ENCODE peak calls at places on chromosomes 3 and 15, in nine cellular contexts. J is GM23338, A is SK-N-SH, E is breast epithelium, K is transverse colon, F is endothelial cell of umbilical vein, M is GM12892, Q is HCT116, O is HL-60. D is an unnamed sample.

GRCh38 chr3:124032351-124032880 is 40.5 kb upstream of the ROPN1 start:
- DNase-seq in J (peak), A (peak), E (peak), K (peak), F (no peak), M (no peak), Q (no peak), O (no peak), D (no peak)

GRCh38 chr3:98343647-98344507 is 9.8 kb upstream of the OR5K4 start:
- DNase-seq in J (peak), A (peak), E (no peak), K (peak), F (peak), M (no peak), Q (peak), O (peak), D (no peak)

GRCh38 chr3:16548721-16549120 is 35.2 kb upstream of the RFTN1 start:
- DNase-seq in J (no peak), A (no peak), E (no peak), K (no peak), F (no peak), M (no peak), Q (no peak), O (no peak), D (no peak)

GRCh38 chr3:4614070-4614469 is 120.9 kb downstream of the ITPR1 start:
- DNase-seq in J (no peak), A (no peak), E (no peak), K (no peak), F (no peak), M (no peak), Q (no peak), O (no peak), D (no peak)

GRCh38 chr15:65796610-65797012 is 4.5 kb upstream of the DENND4A start:
- DNase-seq in J (no peak), A (no peak), E (no peak), K (no peak), F (peak), M (no peak), Q (no peak), O (no peak), D (no peak)

GRCh38 chr3:19474169-19474568 is 325.9 kb downstream of the KCNH8 start:
- DNase-seq in J (peak), A (no peak), E (no peak), K (no peak), F (no peak), M (no peak), Q (no peak), O (no peak), D (no peak)

GRCh38 chr3:120587326-120587840 is 8.8 kb upstream of the NDUFB4 start:
- DNase-seq in J (no peak), A (no peak), E (no peak), K (no peak), F (no peak), M (no peak), Q (no peak), O (no peak), D (no peak)

GRCh38 chr3:148833223-148833622 is 5.6 kb downstream of the CPB1 start:
- DNase-seq in J (no peak), A (no peak), E (no peak), K (no peak), F (no peak), M (no peak), Q (no peak), O (no peak), D (no peak)

GRCh38 chr3:148955544-148956346 is 35.6 kb upstream of the GYG1 start:
- DNase-seq in J (peak), A (peak), E (peak), K (peak), F (peak), M (no peak), Q (peak), O (peak), D (no peak)

GRCh38 chr15:58770519-58770856 is 614 bp upstream of the MINDY2 start:
- DNase-seq in J (no peak), A (no peak), E (no peak), K (peak), F (no peak), M (no peak), Q (no peak), O (peak), D (no peak)

GRCh38 chr3:29759443-29760033 is 478.7 kb downstream of the RBMS3 start:
- DNase-seq in J (no peak), A (peak), E (no peak), K (no peak), F (peak), M (no peak), Q (no peak), O (no peak), D (no peak)

GRCh38 chr15:100043069-100043641 is 298.6 kb downstream of the ADAMTS17 start:
- DNase-seq in J (no peak), A (no peak), E (peak), K (no peak), F (peak), M (no peak), Q (peak), O (no peak), D (no peak)

GRCh38 chr3:63876260-63876659 is 12.6 kb downstream of the ATXN7 start:
- DNase-seq in J (no peak), A (no peak), E (no peak), K (no peak), F (no peak), M (no peak), Q (no peak), O (no peak), D (no peak)
- TF ChIP-seq POLR2AphosphoS5 in J (no peak), A (no peak), E (no peak), K (no peak), F (no peak), M (no peak), Q (no peak), O (no peak), D (no peak)

GRCh38 chr3:171850324-171850697 is 7.2 kb downstream of the TMEM212 start:
- DNase-seq in J (no peak), A (no peak), E (no peak), K (no peak), F (peak), M (no peak), Q (no peak), O (no peak), D (no peak)

GRCh38 chr3:171854649-171855305 is 11.6 kb downstream of the TMEM212 start:
- DNase-seq in J (peak), A (no peak), E (no peak), K (no peak), F (no peak), M (no peak), Q (peak), O (no peak), D (no peak)

GRCh38 chr3:171850968-171851600 is 7.9 kb downstream of the TMEM212 start:
- DNase-seq in J (no peak), A (no peak), E (no peak), K (no peak), F (no peak), M (no peak), Q (no peak), O (no peak), D (no peak)

GRCh38 chr3:171849632-171850323 is 6.6 kb downstream of the TMEM212 start:
- DNase-seq in J (no peak), A (no peak), E (no peak), K (no peak), F (no peak), M (no peak), Q (no peak), O (no peak), D (no peak)

DNA sequence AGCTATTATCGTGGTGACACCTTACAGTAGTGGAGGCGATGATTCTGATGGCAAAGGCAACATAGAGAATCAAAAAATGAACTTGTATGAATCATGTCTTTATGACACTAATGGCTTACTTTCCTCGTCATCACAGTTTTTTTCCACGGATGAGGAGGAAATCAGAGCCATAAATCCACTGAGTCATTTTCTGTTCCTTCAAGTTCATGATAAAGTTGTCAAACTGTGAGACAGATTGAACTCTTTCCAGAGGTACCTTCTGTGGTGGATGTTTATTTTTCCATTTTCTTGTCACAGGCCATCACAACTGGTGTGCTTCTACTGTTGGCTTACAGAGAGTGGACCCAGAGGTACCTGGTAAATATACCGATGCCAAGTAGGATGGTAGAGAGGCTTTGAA is 8.5 kb downstream of the TMEM212 start:
- DNase-seq in J (no peak), A (no peak), E (no peak), K (no peak), F (peak), M (no peak), Q (peak), O (no peak), D (no peak)
- TF ChIP-seq POLR2AphosphoS5 in J (no peak), A (no peak), E (no peak), K (no peak), F (peak), M (no peak), Q (no peak), O (no peak), D (no peak)

GRCh38 chr15:72353266-72353665 is 22.5 kb downstream of the HEXA start:
- DNase-seq in J (no peak), A (no peak), E (no peak), K (no peak), F (no peak), M (no peak), Q (no peak), O (no peak), D (no peak)
- TF ChIP-seq POLR2AphosphoS5 in J (no peak), A (no peak), E (no peak), K (no peak), F (no peak), M (no peak), Q (no peak), O (no peak), D (no peak)

DNA sequence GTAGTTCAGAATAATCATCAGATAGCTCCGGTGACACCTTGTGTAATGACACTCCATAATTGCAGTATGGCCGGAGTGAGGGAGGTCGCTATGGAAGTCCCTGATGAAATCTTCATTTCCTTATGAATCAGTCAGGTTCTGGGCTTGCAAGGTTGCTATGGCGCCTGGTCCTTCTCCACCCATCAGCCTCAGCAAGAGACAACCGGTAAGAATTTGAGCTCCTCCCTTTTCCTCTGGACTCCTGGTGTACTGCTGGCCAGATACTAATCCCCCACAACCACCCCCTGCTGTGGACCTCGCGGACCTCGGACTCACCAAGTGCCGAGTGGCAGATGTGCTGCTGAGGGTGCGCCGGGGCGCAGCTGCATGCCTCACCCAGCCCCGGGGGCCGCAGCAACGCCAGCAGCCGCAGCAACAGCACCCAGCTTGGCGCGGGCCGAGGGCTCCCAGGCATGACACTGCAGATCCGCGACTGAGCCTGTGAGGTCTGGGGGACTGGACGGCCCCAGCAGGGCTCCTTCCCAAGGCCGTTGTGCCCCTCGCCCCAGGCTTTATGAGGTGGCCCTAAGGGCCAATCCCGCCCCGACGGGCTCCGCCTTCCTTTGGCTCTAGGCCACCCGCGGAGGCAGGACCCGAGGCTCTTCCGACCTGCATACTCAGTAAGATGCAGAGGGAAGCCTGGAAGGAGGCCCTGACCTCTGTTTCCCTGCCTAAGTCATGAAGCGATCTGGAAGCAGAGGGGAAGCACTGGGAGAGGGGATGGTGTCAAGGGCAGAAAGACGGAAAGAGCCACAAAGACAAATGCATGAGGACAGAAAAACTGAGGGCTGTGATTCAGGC is at the start of gene TIMP4:
- DNase-seq in J (peak), A (no peak), E (no peak), K (peak), F (no peak), M (no peak), Q (no peak), O (no peak), D (no peak)
- TF ChIP-seq POLR2AphosphoS5 in J (no peak), A (no peak), E (no peak), K (no peak), F (no peak), M (no peak), Q (no peak), O (no peak), D (no peak)

DNA sequence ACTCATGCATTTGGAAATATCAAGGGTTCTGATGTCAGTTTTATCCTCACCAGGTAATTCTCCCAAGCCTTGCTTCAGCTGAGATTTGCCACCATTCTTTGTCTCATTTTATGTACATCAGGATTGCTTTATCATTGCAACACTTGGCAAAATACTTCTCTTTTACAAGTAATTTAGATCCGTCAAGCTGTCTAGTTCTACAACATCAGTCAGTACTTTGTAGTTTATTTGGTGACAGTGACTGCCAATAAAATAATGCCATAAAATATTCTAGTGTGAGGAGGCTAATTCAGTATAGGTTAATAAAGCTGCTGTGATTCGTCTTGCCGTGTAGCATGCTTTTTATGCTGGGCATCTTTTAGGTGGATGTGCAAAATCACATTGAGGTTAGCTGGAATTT is 565.3 kb upstream of the SGO1 start:
- DNase-seq in J (no peak), A (no peak), E (no peak), K (no peak), F (no peak), M (no peak), Q (no peak), O (no peak), D (no peak)
- TF ChIP-seq POLR2AphosphoS5 in J (no peak), A (no peak), E (no peak), K (no peak), F (no peak), M (no peak), Q (no peak), O (no peak), D (no peak)

GRCh38 chr15:35756588-35756987 is 210.6 kb upstream of the DPH6 start:
- DNase-seq in J (no peak), A (no peak), E (no peak), K (no peak), F (no peak), M (no peak), Q (no peak), O (no peak), D (no peak)

GRCh38 chr15:35757790-35758189 is 211.8 kb upstream of the DPH6 start:
- DNase-seq in J (no peak), A (no peak), E (no peak), K (no peak), F (no peak), M (no peak), Q (no peak), O (no peak), D (no peak)

GRCh38 chr15:35755237-35755802 is 209.4 kb upstream of the DPH6 start:
- DNase-seq in J (no peak), A (no peak), E (no peak), K (no peak), F (no peak), M (no peak), Q (no peak), O (no peak), D (no peak)

GRCh38 chr15:35753486-35753885 is 207.5 kb upstream of the DPH6 start:
- DNase-seq in J (no peak), A (no peak), E (no peak), K (no peak), F (no peak), M (no peak), Q (no peak), O (no peak), D (no peak)

GRCh38 chr15:35757323-35757722 is 211.4 kb upstream of the DPH6 start:
- DNase-seq in J (no peak), A (no peak), E (no peak), K (no peak), F (no peak), M (no peak), Q (no peak), O (no peak), D (no peak)
- TF ChIP-seq POLR2AphosphoS5 in J (no peak), A (no peak), E (no peak), K (no peak), F (no peak), M (no peak), Q (no peak), O (no peak), D (no peak)

GRCh38 chr3:69864751-69865150 is 125.5 kb downstream of the MITF start:
- DNase-seq in J (no peak), A (no peak), E (no peak), K (no peak), F (no peak), M (no peak), Q (no peak), O (no peak), D (no peak)

GRCh38 chr3:69866988-69867720 is 127.9 kb downstream of the MITF start:
- DNase-seq in J (no peak), A (no peak), E (no peak), K (no peak), F (no peak), M (no peak), Q (no peak), O (no peak), D (no peak)

GRCh38 chr3:69867941-69868505 is 128.8 kb downstream of the MITF start:
- DNase-seq in J (no peak), A (no peak), E (no peak), K (no peak), F (no peak), M (no peak), Q (no peak), O (no peak), D (no peak)

GRCh38 chr3:69864141-69864540 is 124.9 kb downstream of the MITF start:
- DNase-seq in J (no peak), A (no peak), E (no peak), K (no peak), F (no peak), M (no peak), Q (no peak), O (no peak), D (no peak)

GRCh38 chr3:69865920-69866679 is 126.8 kb downstream of the MITF start:
- DNase-seq in J (peak), A (peak), E (no peak), K (peak), F (no peak), M (no peak), Q (no peak), O (no peak), D (no peak)
- TF ChIP-seq POLR2AphosphoS5 in J (no peak), A (no peak), E (no peak), K (no peak), F (no peak), M (no peak), Q (no peak), O (no peak), D (no peak)

GRCh38 chr3:14459384-14459783 is 57.0 kb downstream of the SLC6A6 start:
- DNase-seq in J (no peak), A (no peak), E (no peak), K (no peak), F (no peak), M (no peak), Q (no peak), O (no peak), D (no peak)

GRCh38 chr3:14461748-14462324 is 59.4 kb downstream of the SLC6A6 start:
- DNase-seq in J (peak), A (peak), E (no peak), K (peak), F (peak), M (no peak), Q (peak), O (peak), D (no peak)

GRCh38 chr3:14459787-14460186 is 57.4 kb downstream of the SLC6A6 start:
- DNase-seq in J (no peak), A (no peak), E (no peak), K (no peak), F (no peak), M (no peak), Q (no peak), O (no peak), D (no peak)

GRCh38 chr3:14461006-14461747 is 58.8 kb downstream of the SLC6A6 start:
- DNase-seq in J (no peak), A (peak), E (no peak), K (no peak), F (no peak), M (no peak), Q (no peak), O (no peak), D (no peak)

DNA sequence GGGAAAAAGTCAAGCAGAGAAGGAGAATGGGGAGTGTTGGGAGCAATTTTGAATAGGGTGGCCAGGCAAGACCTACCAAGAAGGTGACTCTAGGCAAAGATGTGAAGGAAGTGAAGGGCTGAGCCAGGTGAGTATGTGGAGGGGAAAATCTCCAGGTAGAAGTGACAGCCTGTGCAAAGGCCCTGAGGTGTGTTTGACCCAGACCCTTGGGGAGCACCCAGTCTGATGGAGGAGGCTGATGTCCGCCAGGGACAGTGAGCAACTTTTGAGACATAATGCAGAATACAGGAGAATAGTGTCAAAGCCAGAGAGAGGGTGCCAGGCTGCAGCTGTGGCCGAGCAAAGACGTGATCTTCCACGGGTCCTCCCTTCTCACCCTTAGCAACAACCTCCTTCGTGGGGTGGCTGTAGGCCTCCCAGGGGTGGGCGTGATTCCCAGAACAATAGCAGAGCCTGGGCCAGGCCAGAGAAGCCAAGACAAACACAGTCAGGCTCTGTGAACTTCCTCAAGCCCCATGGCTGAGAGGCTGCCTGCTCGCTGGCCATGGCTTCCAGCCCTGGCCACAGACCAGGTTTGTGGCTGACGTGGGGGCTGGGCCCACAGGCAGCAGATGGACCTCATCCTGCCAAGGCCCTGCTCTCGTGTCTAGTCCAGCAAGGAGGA is 58.1 kb downstream of the SLC6A6 start:
- DNase-seq in J (no peak), A (no peak), E (peak), K (peak), F (peak), M (no peak), Q (no peak), O (no peak), D (no peak)
- TF ChIP-seq POLR2AphosphoS5 in J (no peak), A (no peak), E (peak), K (peak), F (peak), M (no peak), Q (no peak), O (no peak), D (peak)

DNA sequence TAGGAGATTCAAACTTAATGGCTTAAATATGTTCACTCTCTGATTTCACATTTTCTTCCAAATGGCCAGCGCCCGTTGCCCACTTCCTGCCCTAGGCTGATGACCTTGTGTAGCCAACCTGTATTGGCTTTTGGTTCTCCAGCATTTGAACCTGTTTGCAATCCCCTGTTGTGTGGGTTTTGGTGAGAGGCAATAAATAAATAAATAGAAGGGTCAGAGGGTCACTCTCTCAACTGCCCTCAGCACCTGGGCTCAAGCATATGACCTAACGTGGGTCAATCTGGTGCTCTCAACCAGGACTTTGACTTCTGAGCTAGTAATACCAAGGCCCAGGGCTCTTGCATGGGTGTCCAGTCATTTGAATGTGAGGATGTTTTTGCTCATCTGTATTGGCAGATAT is 1.8 kb upstream of the SRP14 start:
- DNase-seq in J (no peak), A (no peak), E (no peak), K (no peak), F (no peak), M (no peak), Q (no peak), O (no peak), D (peak)
- TF ChIP-seq POLR2AphosphoS5 in J (no peak), A (no peak), E (no peak), K (no peak), F (no peak), M (no peak), Q (no peak), O (no peak), D (no peak)